ENCODE peak calls at places on chromosome 12, in seven cellular contexts. One of them, this sample, is unnamed.
A peak's percentile ranks its signal among the peaks of the same experiment; 100 is the strongest.

GRCh38 chr12:94571556-94571955 is 78.8 kb downstream of the TMCC3 start:
- DNase-seq in heart left ventricle: peak; percentile 41
- DNase-seq in astrocyte: peak; percentile 65
- DNase-seq in CD4-positive, alpha-beta T cell: no peak
- DNase-seq in thoracic aorta: no peak
- DNase-seq in stomach: peak; percentile 65
- DNase-seq in DND-41: no peak
- DNase-seq in this sample: peak; percentile 65

GRCh38 chr12:109863961-109864712 is 16.2 kb downstream of the GLTP start:
- DNase-seq in astrocyte: no peak
- DNase-seq in thoracic aorta: no peak
- DNase-seq in heart left ventricle: no peak
- DNase-seq in stomach: peak; percentile 76
- DNase-seq in CD4-positive, alpha-beta T cell: no peak
- DNase-seq in DND-41: no peak
- DNase-seq in this sample: peak; percentile 56

GRCh38 chr12:19847294-19848059 is 408.2 kb downstream of the AEBP2 start:
- DNase-seq in DND-41: no peak
- DNase-seq in heart left ventricle: peak; percentile 41
- DNase-seq in thoracic aorta: no peak
- DNase-seq in stomach: no peak
- DNase-seq in astrocyte: peak; percentile 93
- DNase-seq in CD4-positive, alpha-beta T cell: no peak
- DNase-seq in this sample: peak; percentile 21

GRCh38 chr12:58757422-58757821 is 162.9 kb downstream of the LRIG3 start:
- DNase-seq in DND-41: no peak
- DNase-seq in thoracic aorta: no peak
- DNase-seq in heart left ventricle: no peak
- DNase-seq in CD4-positive, alpha-beta T cell: no peak
- DNase-seq in stomach: no peak
- DNase-seq in astrocyte: peak; percentile 96
- DNase-seq in this sample: no peak

GRCh38 chr12:116541547-116542344 is 17.4 kb upstream of the MAP1LC3B2 start:
- DNase-seq in DND-41: no peak
- DNase-seq in CD4-positive, alpha-beta T cell: no peak
- DNase-seq in thoracic aorta: no peak
- DNase-seq in heart left ventricle: no peak
- DNase-seq in stomach: no peak
- DNase-seq in astrocyte: no peak
- DNase-seq in this sample: no peak

GRCh38 chr12:41663487-41664258 is 475.6 kb downstream of the PDZRN4 start:
- DNase-seq in heart left ventricle: no peak
- DNase-seq in thoracic aorta: no peak
- DNase-seq in astrocyte: peak; percentile 16
- DNase-seq in CD4-positive, alpha-beta T cell: no peak
- DNase-seq in stomach: no peak
- DNase-seq in DND-41: no peak
- DNase-seq in this sample: no peak

GRCh38 chr12:113165521-113166450 is 16.3 kb downstream of the CFAP73 start:
- DNase-seq in CD4-positive, alpha-beta T cell: no peak
- DNase-seq in DND-41: no peak
- DNase-seq in astrocyte: no peak
- DNase-seq in stomach: no peak
- DNase-seq in thoracic aorta: no peak
- DNase-seq in heart left ventricle: no peak
- DNase-seq in this sample: no peak

GRCh38 chr12:95815635-95816212 is 25.2 kb upstream of the NTN4 start:
- DNase-seq in astrocyte: peak; percentile 21
- DNase-seq in heart left ventricle: no peak
- DNase-seq in stomach: no peak
- DNase-seq in DND-41: no peak
- DNase-seq in thoracic aorta: no peak
- DNase-seq in CD4-positive, alpha-beta T cell: no peak
- DNase-seq in this sample: no peak

GRCh38 chr12:27922591-27923139 is 49.9 kb downstream of the PTHLH start:
- DNase-seq in astrocyte: peak; percentile 61
- DNase-seq in DND-41: no peak
- DNase-seq in heart left ventricle: no peak
- DNase-seq in CD4-positive, alpha-beta T cell: no peak
- DNase-seq in stomach: no peak
- DNase-seq in thoracic aorta: peak; percentile 13
- DNase-seq in this sample: peak; percentile 64

GRCh38 chr12:24760606-24761378 is 188.1 kb downstream of the BCAT1 start:
- DNase-seq in astrocyte: no peak
- DNase-seq in heart left ventricle: no peak
- DNase-seq in stomach: no peak
- DNase-seq in CD4-positive, alpha-beta T cell: no peak
- DNase-seq in thoracic aorta: no peak
- DNase-seq in DND-41: no peak
- DNase-seq in this sample: no peak

GRCh38 chr12:112401054-112401453 is 8.4 kb downstream of the RPL6 start:
- DNase-seq in astrocyte: no peak
- DNase-seq in stomach: no peak
- DNase-seq in DND-41: no peak
- DNase-seq in thoracic aorta: no peak
- DNase-seq in heart left ventricle: no peak
- DNase-seq in CD4-positive, alpha-beta T cell: no peak
- DNase-seq in this sample: no peak

GRCh38 chr12:112097641-112098040 is 10.9 kb downstream of the NAA25 start:
- DNase-seq in CD4-positive, alpha-beta T cell: no peak
- DNase-seq in heart left ventricle: no peak
- DNase-seq in thoracic aorta: no peak
- DNase-seq in stomach: no peak
- DNase-seq in astrocyte: no peak
- DNase-seq in DND-41: no peak
- DNase-seq in this sample: no peak

GRCh38 chr12:121784460-121784859 is 9.0 kb downstream of the RHOF start:
- DNase-seq in CD4-positive, alpha-beta T cell: no peak
- DNase-seq in DND-41: no peak
- DNase-seq in thoracic aorta: no peak
- DNase-seq in astrocyte: peak; percentile 92
- DNase-seq in heart left ventricle: no peak
- DNase-seq in stomach: no peak
- DNase-seq in this sample: peak; percentile 85

GRCh38 chr12:92593734-92594402 is 108.9 kb upstream of the PLEKHG7 start:
- DNase-seq in heart left ventricle: peak; percentile 21
- DNase-seq in astrocyte: peak; percentile 94
- DNase-seq in stomach: peak; percentile 29
- DNase-seq in CD4-positive, alpha-beta T cell: peak; percentile 71
- DNase-seq in DND-41: peak; percentile 80
- DNase-seq in thoracic aorta: peak; percentile 8
- DNase-seq in this sample: peak; percentile 83

GRCh38 chr12:51548241-51548640 is 42.8 kb upstream of the SCN8A start:
- DNase-seq in astrocyte: no peak
- DNase-seq in DND-41: no peak
- DNase-seq in stomach: no peak
- DNase-seq in CD4-positive, alpha-beta T cell: no peak
- DNase-seq in heart left ventricle: no peak
- DNase-seq in thoracic aorta: no peak
- DNase-seq in this sample: no peak

GRCh38 chr12:26238341-26239126 is 43.2 kb downstream of the SSPN start:
- DNase-seq in thoracic aorta: no peak
- DNase-seq in astrocyte: peak; percentile 71
- DNase-seq in heart left ventricle: peak; percentile 37
- DNase-seq in DND-41: no peak
- DNase-seq in stomach: no peak
- DNase-seq in CD4-positive, alpha-beta T cell: no peak
- DNase-seq in this sample: no peak

GRCh38 chr12:111171832-111172231 is 197.1 kb downstream of the PHETA1 start:
- DNase-seq in stomach: no peak
- DNase-seq in heart left ventricle: no peak
- DNase-seq in thoracic aorta: no peak
- DNase-seq in CD4-positive, alpha-beta T cell: no peak
- DNase-seq in DND-41: no peak
- DNase-seq in astrocyte: no peak
- DNase-seq in this sample: no peak

GRCh38 chr12:90801776-90802175 is 153.2 kb downstream of the CCER1 start:
- DNase-seq in astrocyte: peak; percentile 68
- DNase-seq in thoracic aorta: no peak
- DNase-seq in CD4-positive, alpha-beta T cell: no peak
- DNase-seq in stomach: no peak
- DNase-seq in DND-41: no peak
- DNase-seq in heart left ventricle: no peak
- DNase-seq in this sample: no peak

GRCh38 chr12:99455350-99456037 is 192.1 kb upstream of the GARIN6 start:
- DNase-seq in DND-41: no peak
- DNase-seq in heart left ventricle: no peak
- DNase-seq in astrocyte: peak; percentile 92
- DNase-seq in stomach: no peak
- DNase-seq in thoracic aorta: no peak
- DNase-seq in CD4-positive, alpha-beta T cell: no peak
- DNase-seq in this sample: no peak

GRCh38 chr12:10807186-10807585 is at the start of gene TAS2R8:
- DNase-seq in astrocyte: no peak
- DNase-seq in DND-41: no peak
- DNase-seq in thoracic aorta: no peak
- DNase-seq in heart left ventricle: no peak
- DNase-seq in stomach: no peak
- DNase-seq in CD4-positive, alpha-beta T cell: no peak
- DNase-seq in this sample: no peak

GRCh38 chr12:93041416-93041815 is 112.3 kb upstream of the EEA1 start:
- DNase-seq in stomach: no peak
- DNase-seq in thoracic aorta: no peak
- DNase-seq in CD4-positive, alpha-beta T cell: no peak
- DNase-seq in heart left ventricle: no peak
- DNase-seq in DND-41: no peak
- DNase-seq in astrocyte: no peak
- DNase-seq in this sample: no peak

DNA sequence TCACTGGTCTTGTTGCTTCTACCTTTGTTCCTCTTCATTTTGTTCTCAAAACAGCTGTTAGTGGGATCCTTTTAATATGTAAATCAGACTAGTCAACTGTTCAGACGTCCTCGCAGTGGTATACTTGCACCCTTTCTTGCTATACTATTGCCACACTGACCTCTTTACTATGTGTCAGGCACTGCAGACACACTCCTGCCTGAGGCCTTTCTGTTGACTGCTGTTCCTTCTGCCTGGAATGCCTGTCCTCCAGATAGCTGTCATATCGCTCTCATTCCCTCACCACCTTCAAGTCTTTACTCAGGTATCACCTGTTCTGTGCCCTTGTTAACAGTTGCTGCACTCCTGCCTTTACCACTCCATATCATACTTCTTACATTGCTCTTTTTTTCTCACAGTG is 90.0 kb upstream of the TMEM263 start:
- DNase-seq in stomach: no peak
- DNase-seq in thoracic aorta: no peak
- DNase-seq in DND-41: no peak
- DNase-seq in CD4-positive, alpha-beta T cell: no peak
- DNase-seq in heart left ventricle: no peak
- DNase-seq in astrocyte: no peak
- DNase-seq in this sample: no peak
- H3K27ac ChIP-seq in stomach: no peak overlapping the region
- H3K27ac ChIP-seq in thoracic aorta: no peak overlapping the region
- H3K27ac ChIP-seq in DND-41: no peak overlapping the region
- H3K27ac ChIP-seq in CD4-positive, alpha-beta T cell: no peak overlapping the region
- H3K27ac ChIP-seq in heart left ventricle: no peak overlapping the region
- H3K27ac ChIP-seq in astrocyte: no peak overlapping the region
- H3K27ac ChIP-seq in this sample: no peak overlapping the region

GRCh38 chr12:7835766-7836165 is 36.9 kb downstream of the SLC2A14 start:
- DNase-seq in stomach: no peak
- DNase-seq in DND-41: no peak
- DNase-seq in thoracic aorta: no peak
- DNase-seq in astrocyte: no peak
- DNase-seq in heart left ventricle: no peak
- DNase-seq in CD4-positive, alpha-beta T cell: no peak
- DNase-seq in this sample: no peak

GRCh38 chr12:7834701-7835100 is 38.0 kb downstream of the SLC2A14 start:
- DNase-seq in thoracic aorta: no peak
- DNase-seq in astrocyte: no peak
- DNase-seq in stomach: no peak
- DNase-seq in heart left ventricle: no peak
- DNase-seq in DND-41: no peak
- DNase-seq in CD4-positive, alpha-beta T cell: no peak
- DNase-seq in this sample: no peak

GRCh38 chr12:7835116-7835515 is 37.6 kb downstream of the SLC2A14 start:
- DNase-seq in CD4-positive, alpha-beta T cell: no peak
- DNase-seq in astrocyte: no peak
- DNase-seq in heart left ventricle: no peak
- DNase-seq in thoracic aorta: no peak
- DNase-seq in DND-41: no peak
- DNase-seq in stomach: no peak
- DNase-seq in this sample: no peak

GRCh38 chr12:7833831-7834230 is 38.9 kb downstream of the SLC2A14 start:
- DNase-seq in thoracic aorta: no peak
- DNase-seq in astrocyte: no peak
- DNase-seq in CD4-positive, alpha-beta T cell: no peak
- DNase-seq in heart left ventricle: no peak
- DNase-seq in DND-41: no peak
- DNase-seq in stomach: no peak
- DNase-seq in this sample: no peak

DNA sequence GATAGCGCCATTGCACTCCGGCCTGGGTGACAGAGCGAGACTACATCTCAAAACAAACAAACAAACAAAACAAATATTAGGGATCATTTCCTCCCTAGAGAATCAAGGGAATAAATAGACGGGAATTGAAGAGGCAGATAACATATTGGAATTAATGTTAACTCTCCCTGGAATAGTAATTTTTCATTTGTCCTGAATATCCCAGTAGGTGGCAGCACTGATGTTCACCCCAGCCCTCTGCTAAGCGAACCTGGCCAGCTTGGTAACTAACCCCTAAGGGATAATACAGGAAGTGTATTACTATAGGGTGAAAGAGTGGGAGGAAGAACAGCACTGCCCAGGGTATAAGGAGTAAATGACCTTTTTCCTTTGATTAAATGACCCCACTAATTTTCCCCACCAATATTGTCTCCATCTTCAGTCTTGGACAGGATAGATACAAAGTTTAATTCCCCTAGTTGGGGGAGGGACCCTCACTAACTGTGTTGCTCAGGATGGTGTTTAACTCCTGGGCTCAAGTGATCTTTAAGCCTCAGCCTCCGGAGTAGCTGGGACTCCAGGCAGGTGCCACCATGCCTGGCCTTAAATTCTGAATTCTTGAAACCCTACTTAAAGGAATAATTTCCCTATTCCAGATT is 40.5 kb downstream of the SLC2A14 start:
- DNase-seq in heart left ventricle: peak; percentile 35
- DNase-seq in stomach: no peak
- DNase-seq in astrocyte: peak; percentile 43
- DNase-seq in DND-41: peak; percentile 20
- DNase-seq in CD4-positive, alpha-beta T cell: peak; percentile 5
- DNase-seq in thoracic aorta: no peak
- DNase-seq in this sample: peak; percentile 34
- TF ChIP-seq CTCF in heart left ventricle: peak; percentile 47
- TF ChIP-seq CTCF in stomach: peak; percentile 29
- TF ChIP-seq CTCF in astrocyte: peak; percentile 62
- TF ChIP-seq CTCF in DND-41: peak; percentile 68
- TF ChIP-seq CTCF in CD4-positive, alpha-beta T cell: peak; percentile 59
- TF ChIP-seq CTCF in thoracic aorta: no peak
- TF ChIP-seq CTCF in this sample: peak; percentile 45

GRCh38 chr12:89235189-89235993 is 116.9 kb downstream of the DUSP6 start:
- DNase-seq in CD4-positive, alpha-beta T cell: no peak
- DNase-seq in astrocyte: no peak
- DNase-seq in heart left ventricle: no peak
- DNase-seq in stomach: no peak
- DNase-seq in thoracic aorta: no peak
- DNase-seq in DND-41: peak; percentile 73
- DNase-seq in this sample: no peak
- H3K27ac ChIP-seq in CD4-positive, alpha-beta T cell: no peak overlapping the region
- H3K27ac ChIP-seq in astrocyte: no peak overlapping the region
- H3K27ac ChIP-seq in heart left ventricle: peak overlapping the region; percentile 53
- H3K27ac ChIP-seq in stomach: no peak overlapping the region
- H3K27ac ChIP-seq in thoracic aorta: no peak overlapping the region
- H3K27ac ChIP-seq in DND-41: peak overlapping the region; percentile 92
- H3K27ac ChIP-seq in this sample: no peak overlapping the region

GRCh38 chr12:47943492-47944359 is 19.7 kb upstream of the TMEM106C start:
- DNase-seq in CD4-positive, alpha-beta T cell: no peak
- DNase-seq in heart left ventricle: no peak
- DNase-seq in stomach: no peak
- DNase-seq in DND-41: no peak
- DNase-seq in astrocyte: no peak
- DNase-seq in thoracic aorta: no peak
- DNase-seq in this sample: peak; percentile 53
- TF ChIP-seq CTCF in CD4-positive, alpha-beta T cell: no peak
- TF ChIP-seq CTCF in heart left ventricle: no peak
- TF ChIP-seq CTCF in stomach: no peak
- TF ChIP-seq CTCF in DND-41: no peak
- TF ChIP-seq CTCF in astrocyte: no peak
- TF ChIP-seq CTCF in thoracic aorta: no peak
- TF ChIP-seq CTCF in this sample: no peak

This sample was measured in adrenal gland.